ENCODE peak calls at places on chromosomes 12 and 14, in nine cellular contexts. R is kidney epithelial cell; Z is B cell; J is psoas muscle; B is IMR-90; W is CD4-positive, alpha-beta T cell; I is astrocyte of the cerebellum; G is colonic mucosa; S is astrocyte of the spinal cord. X is an unnamed sample.

GRCh38 chr14:72553656-72554055 is 340.2 kb downstream of the DPF3 start:
- DNase-seq in R (no peak), Z (no peak), J (no peak), B (no peak), W (no peak), I (no peak), G (no peak), S (no peak), X (no peak)

GRCh38 chr12:28258998-28259397 is 68.7 kb downstream of the CCDC91 start:
- DNase-seq in R (no peak), Z (no peak), J (no peak), B (peak), W (no peak), I (no peak), G (no peak), S (peak), X (no peak)

GRCh38 chr14:41235466-41235865 is 371.2 kb upstream of the LRFN5 start:
- DNase-seq in R (no peak), Z (no peak), J (no peak), B (no peak), W (no peak), I (no peak), G (no peak), S (no peak), X (no peak)

GRCh38 chr12:127143020-127143419 is 1124.0 kb upstream of the TMEM132C start:
- DNase-seq in R (no peak), Z (no peak), J (no peak), B (no peak), W (no peak), I (no peak), G (no peak), S (no peak), X (no peak)

GRCh38 chr12:58487280-58488141 is 432.8 kb downstream of the LRIG3 start:
- DNase-seq in R (peak), Z (no peak), J (no peak), B (peak), W (no peak), I (peak), G (no peak), S (peak), X (no peak)

GRCh38 chr14:101078892-101079221 is 175.3 kb upstream of the RTL1 start:
- DNase-seq in R (no peak), Z (no peak), J (no peak), B (no peak), W (no peak), I (no peak), G (peak), S (no peak), X (no peak)

GRCh38 chr14:69363055-69363454 is 35.0 kb downstream of the ERH start:
- DNase-seq in R (no peak), Z (no peak), J (peak), B (peak), W (no peak), I (peak), G (no peak), S (peak), X (no peak)

GRCh38 chr12:78473136-78473535 is 391.4 kb upstream of the SYT1 start:
- DNase-seq in R (no peak), Z (no peak), J (no peak), B (peak), W (no peak), I (peak), G (no peak), S (peak), X (no peak)

GRCh38 chr14:37869633-37870032 is 274.2 kb downstream of the TTC6 start:
- DNase-seq in R (no peak), Z (no peak), J (no peak), B (no peak), W (no peak), I (no peak), G (no peak), S (no peak), X (no peak)

GRCh38 chr14:92677087-92677668 is 71.2 kb downstream of the LGMN start:
- DNase-seq in R (no peak), Z (peak), J (no peak), B (no peak), W (no peak), I (no peak), G (no peak), S (no peak), X (peak)

GRCh38 chr14:61562321-61563161 is 132.8 kb upstream of the HIF1A start:
- DNase-seq in R (peak), Z (no peak), J (no peak), B (peak), W (no peak), I (peak), G (no peak), S (peak), X (no peak)

GRCh38 chr14:71165121-71165574 is 257.9 kb downstream of the PCNX1 start:
- DNase-seq in R (no peak), Z (no peak), J (peak), B (peak), W (no peak), I (no peak), G (peak), S (no peak), X (no peak)

GRCh38 chr14:22715890-22716289 is 50.6 kb upstream of the OXA1L start:
- DNase-seq in R (no peak), Z (no peak), J (no peak), B (no peak), W (no peak), I (no peak), G (no peak), S (no peak), X (no peak)

GRCh38 chr14:93464271-93464670 is 33.5 kb downstream of the UNC79 start:
- DNase-seq in R (no peak), Z (no peak), J (no peak), B (no peak), W (no peak), I (no peak), G (no peak), S (no peak), X (no peak)

GRCh38 chr14:84453541-84453940 is 1076.4 kb upstream of the FLRT2 start:
- DNase-seq in R (no peak), Z (no peak), J (no peak), B (no peak), W (no peak), I (no peak), G (no peak), S (peak), X (no peak)

GRCh38 chr12:54240129-54240528 is 39.8 kb downstream of the CBX5 start:
- DNase-seq in R (no peak), Z (no peak), J (no peak), B (no peak), W (no peak), I (no peak), G (no peak), S (no peak), X (no peak)

GRCh38 chr14:69501362-69501964 is 16.9 kb downstream of the PLEKHD1 start:
- DNase-seq in R (no peak), Z (no peak), J (peak), B (peak), W (no peak), I (no peak), G (no peak), S (peak), X (no peak)

GRCh38 chr12:3168775-3169221 is 91.6 kb downstream of the TSPAN9 start:
- DNase-seq in R (peak), Z (no peak), J (peak), B (peak), W (no peak), I (peak), G (no peak), S (peak), X (no peak)

GRCh38 chr14:96192975-96193805 is 11.4 kb upstream of the BDKRB2 start:
- DNase-seq in R (no peak), Z (no peak), J (no peak), B (no peak), W (no peak), I (no peak), G (no peak), S (no peak), X (no peak)

GRCh38 chr12:98533723-98534251 is 18.4 kb downstream of the TMPO start:
- DNase-seq in R (no peak), Z (no peak), J (no peak), B (peak), W (no peak), I (no peak), G (no peak), S (peak), X (no peak)

GRCh38 chr12:102114212-102114611 is 5.7 kb downstream of the NUP37 start:
- DNase-seq in R (no peak), Z (no peak), J (no peak), B (no peak), W (no peak), I (no peak), G (no peak), S (no peak), X (no peak)

DNA sequence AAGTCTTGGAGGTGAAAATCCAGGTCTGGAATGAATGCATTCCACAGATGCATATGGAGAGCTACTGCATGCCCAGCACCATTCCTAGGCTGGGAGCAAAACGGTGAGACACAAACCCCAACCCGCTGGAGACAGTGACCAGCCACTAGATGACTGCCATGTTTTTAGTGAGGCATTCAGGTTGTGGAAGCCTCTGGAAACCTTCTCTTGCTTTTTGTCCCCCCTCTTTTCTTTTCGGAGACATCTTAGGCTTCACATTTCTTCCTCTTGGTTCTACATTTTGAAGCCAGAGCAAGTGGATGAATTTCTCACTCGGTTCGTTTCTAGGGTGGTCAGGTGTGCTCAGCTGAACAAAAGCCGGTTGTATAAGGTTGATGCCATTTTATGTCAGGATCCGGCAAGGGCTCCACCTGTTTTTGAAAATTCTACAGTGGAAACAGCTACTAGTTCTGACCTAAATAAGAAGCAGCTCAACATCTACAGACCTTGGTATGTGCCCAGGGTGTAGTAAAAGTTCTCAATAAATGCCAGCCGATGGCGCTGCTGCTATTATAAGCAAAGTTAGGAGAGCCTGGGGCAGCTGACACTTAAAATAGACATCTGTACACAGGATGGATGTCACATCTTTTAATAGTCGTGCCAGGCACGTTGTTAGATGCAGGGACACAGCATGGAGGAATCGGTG is 1.8 kb upstream of the ZNF839 start:
- DNase-seq in R (no peak), Z (no peak), J (no peak), B (no peak), W (no peak), I (no peak), G (peak), S (no peak), X (no peak)
- TF ChIP-seq CTCF in R (no peak), Z (no peak), J (peak), B (no peak), W (no peak), I (no peak), G (peak), S (no peak), X (peak)

GRCh38 chr12:121796855-121797751 is 3.6 kb upstream of the RHOF start:
- DNase-seq in R (peak), Z (no peak), J (peak), B (peak), W (no peak), I (no peak), G (peak), S (peak), X (no peak)
- TF ChIP-seq CTCF in R (peak), Z (no peak), J (peak), B (peak), W (no peak), I (peak), G (no peak), S (peak), X (no peak)

DNA sequence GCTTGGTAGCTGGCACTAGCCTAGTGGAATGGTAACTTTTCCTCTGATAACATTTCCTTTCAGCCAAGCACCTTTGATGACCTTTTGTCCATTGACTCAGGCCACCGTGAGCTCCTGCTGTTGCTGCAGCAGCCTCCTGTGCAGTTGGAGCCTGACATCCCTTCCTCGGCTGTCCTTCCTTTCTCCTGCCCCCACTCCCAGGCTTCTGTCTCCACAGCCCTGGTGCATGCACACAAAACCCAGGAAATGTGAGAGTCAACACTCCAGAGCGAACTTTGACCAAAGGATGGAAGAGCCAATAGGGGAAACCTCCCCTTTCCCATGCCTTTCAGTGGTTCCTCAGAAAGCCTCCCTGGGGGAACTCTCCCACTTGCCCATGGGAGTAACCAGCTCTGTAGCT is 115.0 kb downstream of the TMEM260 start:
- DNase-seq in R (no peak), Z (no peak), J (no peak), B (no peak), W (no peak), I (no peak), G (no peak), S (no peak), X (no peak)
- TF ChIP-seq CTCF in R (no peak), Z (no peak), J (no peak), B (no peak), W (no peak), I (no peak), G (no peak), S (no peak), X (no peak)

DNA sequence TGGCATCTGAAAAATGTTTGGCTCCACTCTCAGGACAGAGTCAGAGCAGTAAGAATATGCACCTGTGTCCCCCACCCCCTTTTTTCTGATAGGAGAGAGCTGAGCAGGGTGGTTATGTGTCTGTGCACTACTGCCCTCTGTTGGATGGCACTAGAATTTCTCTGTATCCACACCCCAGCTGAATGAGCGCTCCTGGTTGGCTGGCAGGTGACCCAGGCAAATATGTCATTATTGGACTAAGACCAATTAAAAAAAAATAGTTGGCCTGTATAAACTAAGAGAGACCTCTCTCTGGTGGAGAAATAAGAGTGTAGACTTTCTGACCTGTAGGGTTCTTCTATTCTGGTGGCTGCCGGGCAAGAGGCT is 107.0 kb downstream of the PTCSC3 start:
- DNase-seq in R (no peak), Z (no peak), J (no peak), B (peak), W (no peak), I (peak), G (no peak), S (peak), X (no peak)
- TF ChIP-seq CTCF in R (peak), Z (no peak), J (peak), B (peak), W (peak), I (peak), G (peak), S (peak), X (peak)

DNA sequence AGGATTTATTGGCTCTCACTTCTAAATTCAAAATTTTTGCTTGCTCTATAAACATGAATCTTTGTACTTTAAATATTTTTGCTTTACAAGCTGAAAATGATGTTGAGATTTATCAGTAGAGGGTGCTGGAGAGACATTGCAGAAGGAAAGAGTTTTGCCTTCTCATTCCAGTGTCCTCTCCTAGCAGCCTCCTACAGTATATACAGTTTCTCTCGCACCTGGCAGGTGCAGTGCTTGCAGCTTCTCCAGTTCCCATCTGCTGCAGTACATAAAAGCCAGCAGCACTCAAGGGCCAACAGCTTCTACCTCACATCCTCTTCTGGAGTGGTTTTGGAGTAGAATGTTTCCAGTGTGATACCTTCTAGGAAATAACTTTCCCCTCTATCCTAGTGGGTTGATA is 601.8 kb upstream of the ATXN7L3B start:
- DNase-seq in R (no peak), Z (no peak), J (no peak), B (no peak), W (no peak), I (no peak), G (no peak), S (peak), X (no peak)
- TF ChIP-seq CTCF in R (peak), Z (no peak), J (no peak), B (no peak), W (no peak), I (no peak), G (no peak), S (peak), X (no peak)

DNA sequence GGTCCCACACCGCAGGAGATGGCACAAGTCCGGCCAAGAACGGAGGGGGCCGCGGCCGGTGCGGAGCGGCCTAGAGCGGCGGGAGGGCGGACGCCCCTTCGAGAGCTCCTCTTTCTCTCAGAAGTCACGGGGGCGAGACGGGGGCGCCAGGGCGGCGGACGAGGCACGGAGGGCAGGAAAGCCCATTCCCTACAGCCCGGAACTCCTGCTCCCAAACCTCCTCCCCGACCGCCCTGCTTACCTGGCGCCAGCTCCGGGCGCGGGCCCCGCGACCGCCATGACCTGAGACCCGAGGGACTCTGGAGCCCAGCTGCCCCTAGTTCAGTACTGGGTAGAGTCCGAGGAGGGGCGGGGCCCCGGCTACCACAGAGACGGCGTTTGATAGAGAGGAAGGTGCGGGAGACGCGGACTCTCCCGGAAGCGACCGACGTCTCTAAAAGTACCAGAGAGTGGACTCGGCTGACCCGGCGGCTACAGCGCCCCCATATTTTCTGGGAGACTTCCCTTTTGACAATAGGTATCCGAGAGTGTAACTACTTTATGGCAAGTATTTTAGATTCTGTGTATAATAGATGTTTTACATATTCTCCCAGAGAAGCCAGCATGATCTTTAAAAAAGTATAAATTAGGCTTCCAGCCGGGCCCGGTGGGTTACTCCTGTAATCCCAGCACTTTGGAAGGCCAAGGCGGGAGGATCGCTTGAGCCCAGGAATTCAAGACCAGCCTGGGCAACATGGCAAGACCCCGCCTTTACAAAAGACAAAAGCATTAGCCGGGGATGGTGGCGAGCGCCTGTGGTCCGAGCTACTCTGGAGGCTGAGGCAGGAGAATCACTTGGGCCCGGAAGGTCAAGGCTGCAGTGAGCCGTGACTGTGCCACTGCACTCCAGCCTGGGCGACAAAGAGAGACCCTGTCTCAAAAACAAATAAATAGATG is at the start of gene ABCD4:
- DNase-seq in R (peak), Z (peak), J (peak), B (peak), W (peak), I (peak), G (peak), S (peak), X (peak)
- TF ChIP-seq CTCF in R (peak), Z (peak), J (peak), B (peak), W (peak), I (peak), G (peak), S (peak), X (peak)

GRCh38 chr14:64745511-64746041 is 41.4 kb downstream of the PLEKHG3 start:
- DNase-seq in R (no peak), Z (no peak), J (no peak), B (peak), W (no peak), I (no peak), G (no peak), S (peak), X (no peak)
- TF ChIP-seq CTCF in R (peak), Z (no peak), J (no peak), B (peak), W (no peak), I (peak), G (no peak), S (peak), X (no peak)